ENCODE peak calls at places on chromosomes 13 and 19, in four cellular contexts. One of them, this sample, is unnamed.

GRCh38 chr19:1266818-1267440 is 2.2 kb upstream of the CIRBP start:
- DNase-seq in activated CD8-positive, alpha-beta memory T cell treated with anti-CD3 and anti-CD28 coated beads, Interleukin-2, amount 10 ng/mL, durations not matched to agents 7 days and 5 days: peak; percentile 83
- DNase-seq in Calu3: peak; percentile 80
- DNase-seq in NCI-H446 treated with DMSO at 0.1 percent for 48 hours: no peak
- DNase-seq in this sample: peak; percentile 74

GRCh38 chr19:42480335-42481095 is 37.8 kb upstream of the CXCL17 start:
- DNase-seq in activated CD8-positive, alpha-beta memory T cell treated with anti-CD3 and anti-CD28 coated beads, Interleukin-2, amount 10 ng/mL, durations not matched to agents 7 days and 5 days: peak; percentile 70
- DNase-seq in Calu3: peak; percentile 62
- DNase-seq in NCI-H446 treated with DMSO at 0.1 percent for 48 hours: no peak
- DNase-seq in this sample: peak; percentile 18

GRCh38 chr19:52637718-52638585 is at the start of gene ZNF83:
- DNase-seq in activated CD8-positive, alpha-beta memory T cell treated with anti-CD3 and anti-CD28 coated beads, Interleukin-2, amount 10 ng/mL, durations not matched to agents 7 days and 5 days: peak; percentile 96
- DNase-seq in Calu3: peak; percentile 78
- DNase-seq in NCI-H446 treated with DMSO at 0.1 percent for 48 hours: no peak
- DNase-seq in this sample: peak; percentile 98

GRCh38 chr13:43831088-43831487 is 44.3 kb upstream of the ENOX1 start:
- DNase-seq in activated CD8-positive, alpha-beta memory T cell treated with anti-CD3 and anti-CD28 coated beads, Interleukin-2, amount 10 ng/mL, durations not matched to agents 7 days and 5 days: no peak
- DNase-seq in Calu3: no peak
- DNase-seq in NCI-H446 treated with DMSO at 0.1 percent for 48 hours: peak; percentile 1
- DNase-seq in this sample: no peak

GRCh38 chr13:95924389-95924994 is 128.7 kb downstream of the UGGT2 start:
- DNase-seq in activated CD8-positive, alpha-beta memory T cell treated with anti-CD3 and anti-CD28 coated beads, Interleukin-2, amount 10 ng/mL, durations not matched to agents 7 days and 5 days: no peak
- DNase-seq in Calu3: no peak
- DNase-seq in NCI-H446 treated with DMSO at 0.1 percent for 48 hours: no peak
- DNase-seq in this sample: no peak

GRCh38 chr19:21321134-21321533 is 8.1 kb downstream of the ZNF708 start:
- DNase-seq in activated CD8-positive, alpha-beta memory T cell treated with anti-CD3 and anti-CD28 coated beads, Interleukin-2, amount 10 ng/mL, durations not matched to agents 7 days and 5 days: no peak
- DNase-seq in Calu3: no peak
- DNase-seq in NCI-H446 treated with DMSO at 0.1 percent for 48 hours: no peak
- DNase-seq in this sample: no peak

GRCh38 chr19:45262570-45262969 is 11.5 kb downstream of the MARK4 start:
- DNase-seq in activated CD8-positive, alpha-beta memory T cell treated with anti-CD3 and anti-CD28 coated beads, Interleukin-2, amount 10 ng/mL, durations not matched to agents 7 days and 5 days: no peak
- DNase-seq in Calu3: no peak
- DNase-seq in NCI-H446 treated with DMSO at 0.1 percent for 48 hours: no peak
- DNase-seq in this sample: no peak

GRCh38 chr13:34555988-34556387 is 386.1 kb upstream of the NBEA start:
- DNase-seq in activated CD8-positive, alpha-beta memory T cell treated with anti-CD3 and anti-CD28 coated beads, Interleukin-2, amount 10 ng/mL, durations not matched to agents 7 days and 5 days: no peak
- DNase-seq in Calu3: no peak
- DNase-seq in NCI-H446 treated with DMSO at 0.1 percent for 48 hours: no peak
- DNase-seq in this sample: no peak

GRCh38 chr19:19434483-19435045 is 29.1 kb downstream of the GATAD2A start:
- DNase-seq in activated CD8-positive, alpha-beta memory T cell treated with anti-CD3 and anti-CD28 coated beads, Interleukin-2, amount 10 ng/mL, durations not matched to agents 7 days and 5 days: no peak
- DNase-seq in Calu3: no peak
- DNase-seq in NCI-H446 treated with DMSO at 0.1 percent for 48 hours: no peak
- DNase-seq in this sample: peak; percentile 17

GRCh38 chr13:39765801-39766463 is 110.5 kb downstream of the COG6 start:
- DNase-seq in activated CD8-positive, alpha-beta memory T cell treated with anti-CD3 and anti-CD28 coated beads, Interleukin-2, amount 10 ng/mL, durations not matched to agents 7 days and 5 days: no peak
- DNase-seq in Calu3: peak; percentile 47
- DNase-seq in NCI-H446 treated with DMSO at 0.1 percent for 48 hours: peak; percentile 100
- DNase-seq in this sample: peak; percentile 59

GRCh38 chr19:919157-920050 is 2.3 kb downstream of the KISS1R start:
- DNase-seq in activated CD8-positive, alpha-beta memory T cell treated with anti-CD3 and anti-CD28 coated beads, Interleukin-2, amount 10 ng/mL, durations not matched to agents 7 days and 5 days: no peak
- DNase-seq in Calu3: peak; percentile 39
- DNase-seq in NCI-H446 treated with DMSO at 0.1 percent for 48 hours: no peak
- DNase-seq in this sample: no peak

GRCh38 chr19:49911381-49912145 is 14.9 kb upstream of the IL4I1 start:
- DNase-seq in activated CD8-positive, alpha-beta memory T cell treated with anti-CD3 and anti-CD28 coated beads, Interleukin-2, amount 10 ng/mL, durations not matched to agents 7 days and 5 days: no peak
- DNase-seq in Calu3: no peak
- DNase-seq in NCI-H446 treated with DMSO at 0.1 percent for 48 hours: no peak
- DNase-seq in this sample: no peak

GRCh38 chr13:103371271-103371670 is 305.1 kb upstream of the SLC10A2 start:
- DNase-seq in activated CD8-positive, alpha-beta memory T cell treated with anti-CD3 and anti-CD28 coated beads, Interleukin-2, amount 10 ng/mL, durations not matched to agents 7 days and 5 days: no peak
- DNase-seq in Calu3: no peak
- DNase-seq in NCI-H446 treated with DMSO at 0.1 percent for 48 hours: no peak
- DNase-seq in this sample: no peak

GRCh38 chr13:33125821-33126570 is 109.8 kb downstream of the KL start:
- DNase-seq in activated CD8-positive, alpha-beta memory T cell treated with anti-CD3 and anti-CD28 coated beads, Interleukin-2, amount 10 ng/mL, durations not matched to agents 7 days and 5 days: no peak
- DNase-seq in Calu3: peak; percentile 14
- DNase-seq in NCI-H446 treated with DMSO at 0.1 percent for 48 hours: peak; percentile 70
- DNase-seq in this sample: peak; percentile 79

GRCh38 chr13:34340534-34340933 is 522.6 kb downstream of the RFC3 start:
- DNase-seq in activated CD8-positive, alpha-beta memory T cell treated with anti-CD3 and anti-CD28 coated beads, Interleukin-2, amount 10 ng/mL, durations not matched to agents 7 days and 5 days: no peak
- DNase-seq in Calu3: no peak
- DNase-seq in NCI-H446 treated with DMSO at 0.1 percent for 48 hours: no peak
- DNase-seq in this sample: peak; percentile 19

GRCh38 chr13:52950436-52950960 is 78.1 kb upstream of the OLFM4 start:
- DNase-seq in activated CD8-positive, alpha-beta memory T cell treated with anti-CD3 and anti-CD28 coated beads, Interleukin-2, amount 10 ng/mL, durations not matched to agents 7 days and 5 days: no peak
- DNase-seq in Calu3: no peak
- DNase-seq in NCI-H446 treated with DMSO at 0.1 percent for 48 hours: no peak
- DNase-seq in this sample: no peak

GRCh38 chr13:74761794-74762193 is 627.6 kb upstream of the KLF12 start:
- DNase-seq in activated CD8-positive, alpha-beta memory T cell treated with anti-CD3 and anti-CD28 coated beads, Interleukin-2, amount 10 ng/mL, durations not matched to agents 7 days and 5 days: no peak
- DNase-seq in Calu3: no peak
- DNase-seq in NCI-H446 treated with DMSO at 0.1 percent for 48 hours: no peak
- DNase-seq in this sample: no peak

GRCh38 chr13:113759525-113760137 is 605 bp downstream of the TMEM255B start:
- DNase-seq in activated CD8-positive, alpha-beta memory T cell treated with anti-CD3 and anti-CD28 coated beads, Interleukin-2, amount 10 ng/mL, durations not matched to agents 7 days and 5 days: no peak
- DNase-seq in Calu3: no peak
- DNase-seq in NCI-H446 treated with DMSO at 0.1 percent for 48 hours: no peak
- DNase-seq in this sample: no peak

GRCh38 chr13:37144661-37145060 is 39.2 kb upstream of the CSNK1A1L start:
- DNase-seq in activated CD8-positive, alpha-beta memory T cell treated with anti-CD3 and anti-CD28 coated beads, Interleukin-2, amount 10 ng/mL, durations not matched to agents 7 days and 5 days: no peak
- DNase-seq in Calu3: no peak
- DNase-seq in NCI-H446 treated with DMSO at 0.1 percent for 48 hours: no peak
- DNase-seq in this sample: no peak

GRCh38 chr13:84279166-84279565 is 396.9 kb upstream of the SLITRK1 start:
- DNase-seq in activated CD8-positive, alpha-beta memory T cell treated with anti-CD3 and anti-CD28 coated beads, Interleukin-2, amount 10 ng/mL, durations not matched to agents 7 days and 5 days: no peak
- DNase-seq in Calu3: no peak
- DNase-seq in NCI-H446 treated with DMSO at 0.1 percent for 48 hours: no peak
- DNase-seq in this sample: no peak

GRCh38 chr13:83223546-83223945 is 658.7 kb downstream of the SLITRK1 start:
- DNase-seq in activated CD8-positive, alpha-beta memory T cell treated with anti-CD3 and anti-CD28 coated beads, Interleukin-2, amount 10 ng/mL, durations not matched to agents 7 days and 5 days: no peak
- DNase-seq in Calu3: no peak
- DNase-seq in NCI-H446 treated with DMSO at 0.1 percent for 48 hours: no peak
- DNase-seq in this sample: no peak

GRCh38 chr13:108155185-108156106 is 59.9 kb downstream of the LIG4 start:
- DNase-seq in activated CD8-positive, alpha-beta memory T cell treated with anti-CD3 and anti-CD28 coated beads, Interleukin-2, amount 10 ng/mL, durations not matched to agents 7 days and 5 days: peak; percentile 57
- DNase-seq in Calu3: peak; percentile 48
- DNase-seq in NCI-H446 treated with DMSO at 0.1 percent for 48 hours: no peak
- DNase-seq in this sample: peak; percentile 65

GRCh38 chr19:7575426-7576040 is 20.1 kb upstream of the CAMSAP3 start:
- DNase-seq in activated CD8-positive, alpha-beta memory T cell treated with anti-CD3 and anti-CD28 coated beads, Interleukin-2, amount 10 ng/mL, durations not matched to agents 7 days and 5 days: no peak
- DNase-seq in Calu3: no peak
- DNase-seq in NCI-H446 treated with DMSO at 0.1 percent for 48 hours: no peak
- DNase-seq in this sample: no peak

GRCh38 chr19:18701250-18701608 is 17.7 kb downstream of the CRTC1 start:
- DNase-seq in activated CD8-positive, alpha-beta memory T cell treated with anti-CD3 and anti-CD28 coated beads, Interleukin-2, amount 10 ng/mL, durations not matched to agents 7 days and 5 days: no peak
- DNase-seq in Calu3: no peak
- DNase-seq in NCI-H446 treated with DMSO at 0.1 percent for 48 hours: no peak
- DNase-seq in this sample: no peak

GRCh38 chr13:46575321-46575721 is 22.4 kb downstream of the LRCH1 start:
- DNase-seq in activated CD8-positive, alpha-beta memory T cell treated with anti-CD3 and anti-CD28 coated beads, Interleukin-2, amount 10 ng/mL, durations not matched to agents 7 days and 5 days: no peak
- DNase-seq in Calu3: no peak
- DNase-seq in NCI-H446 treated with DMSO at 0.1 percent for 48 hours: no peak
- DNase-seq in this sample: no peak

GRCh38 chr13:49858183-49858856 is 65.8 kb upstream of the KPNA3 start:
- DNase-seq in activated CD8-positive, alpha-beta memory T cell treated with anti-CD3 and anti-CD28 coated beads, Interleukin-2, amount 10 ng/mL, durations not matched to agents 7 days and 5 days: no peak
- DNase-seq in Calu3: peak; percentile 23
- DNase-seq in NCI-H446 treated with DMSO at 0.1 percent for 48 hours: no peak
- DNase-seq in this sample: no peak

GRCh38 chr19:49212302-49212701 is 54.7 kb downstream of the TRPM4 start:
- DNase-seq in activated CD8-positive, alpha-beta memory T cell treated with anti-CD3 and anti-CD28 coated beads, Interleukin-2, amount 10 ng/mL, durations not matched to agents 7 days and 5 days: no peak
- DNase-seq in Calu3: no peak
- DNase-seq in NCI-H446 treated with DMSO at 0.1 percent for 48 hours: no peak
- DNase-seq in this sample: no peak

GRCh38 chr13:114166381-114167131 is 12.5 kb upstream of the CFAP97D2 start:
- DNase-seq in activated CD8-positive, alpha-beta memory T cell treated with anti-CD3 and anti-CD28 coated beads, Interleukin-2, amount 10 ng/mL, durations not matched to agents 7 days and 5 days: no peak
- DNase-seq in Calu3: no peak
- DNase-seq in NCI-H446 treated with DMSO at 0.1 percent for 48 hours: no peak
- DNase-seq in this sample: no peak

GRCh38 chr19:2173841-2174577 is 10.3 kb downstream of the DOT1L start:
- DNase-seq in activated CD8-positive, alpha-beta memory T cell treated with anti-CD3 and anti-CD28 coated beads, Interleukin-2, amount 10 ng/mL, durations not matched to agents 7 days and 5 days: no peak
- DNase-seq in Calu3: no peak
- DNase-seq in NCI-H446 treated with DMSO at 0.1 percent for 48 hours: no peak
- DNase-seq in this sample: no peak

GRCh38 chr19:38434549-38435051 is 1.1 kb downstream of the RYR1 start:
- DNase-seq in activated CD8-positive, alpha-beta memory T cell treated with anti-CD3 and anti-CD28 coated beads, Interleukin-2, amount 10 ng/mL, durations not matched to agents 7 days and 5 days: no peak
- DNase-seq in Calu3: no peak
- DNase-seq in NCI-H446 treated with DMSO at 0.1 percent for 48 hours: no peak
- DNase-seq in this sample: peak; percentile 28

This sample was measured in mucosa of gallbladder.